ENCODE peak calls at places on chromosomes 16 and 17, in ten cellular contexts. M is activated T-cell treated with anti-CD3 and anti-CD28 coated beads, Interleukin-2, amount 50 U/mL, for 48 hours; V is head of caudate nucleus; I is KBM-7; L is BJ; J is memory B cell; N is A549; D is NCI-H774; H is psoas muscle; P is caudate nucleus. S is an unnamed sample.

GRCh38 chr17:17808706-17809432 is 27.9 kb downstream of the SREBF1 start:
- DNase-seq in M (peak; percentile 51), V (no peak), I (peak; percentile 31), L (no peak), J (no peak), N (peak; percentile 64), D (no peak), H (no peak), P (no peak), S (no peak)

GRCh38 chr16:56332464-56333079 is 92.8 kb downstream of the AMFR start:
- DNase-seq in M (no peak), V (peak; percentile 81), I (no peak), L (no peak), J (no peak), N (peak; percentile 86), D (no peak), H (peak; percentile 76), P (no peak), S (no peak)

GRCh38 chr16:4212207-4212933 is 29.5 kb downstream of the SRL start:
- DNase-seq in M (no peak), V (no peak), I (no peak), L (no peak), J (no peak), N (no peak), D (no peak), H (peak; percentile 87), P (no peak), S (no peak)

GRCh38 chr17:77564278-77564920 is 394.1 kb upstream of the TNRC6C start:
- DNase-seq in M (no peak), V (no peak), I (no peak), L (no peak), J (no peak), N (no peak), D (no peak), H (no peak), P (no peak), S (no peak)

GRCh38 chr16:4350365-4350786 is 745 bp downstream of the PAM16 start:
- DNase-seq in M (no peak), V (no peak), I (peak; percentile 52), L (no peak), J (no peak), N (no peak), D (no peak), H (no peak), P (no peak), S (no peak)

GRCh38 chr16:52742608-52743007 is 195.7 kb upstream of the TOX3 start:
- DNase-seq in M (no peak), V (no peak), I (no peak), L (no peak), J (no peak), N (no peak), D (no peak), H (no peak), P (no peak), S (no peak)

GRCh38 chr16:56382901-56383355 is 42.4 kb downstream of the AMFR start:
- DNase-seq in M (no peak), V (no peak), I (no peak), L (no peak), J (no peak), N (peak; percentile 65), D (no peak), H (no peak), P (no peak), S (peak; percentile 66)

GRCh38 chr16:90040152-90041023 is 21.1 kb upstream of the DBNDD1 start:
- DNase-seq in M (no peak), V (no peak), I (no peak), L (no peak), J (no peak), N (no peak), D (no peak), H (no peak), P (no peak), S (no peak)

GRCh38 chr16:8912793-8913192 is 30.6 kb downstream of the LITAFD start:
- DNase-seq in M (no peak), V (no peak), I (no peak), L (no peak), J (no peak), N (no peak), D (no peak), H (no peak), P (no peak), S (no peak)

GRCh38 chr17:65523411-65523810 is 38.0 kb downstream of the AXIN2 start:
- DNase-seq in M (no peak), V (no peak), I (no peak), L (no peak), J (no peak), N (no peak), D (no peak), H (no peak), P (no peak), S (no peak)

GRCh38 chr16:29678691-29679267 is at the start of gene QPRT:
- DNase-seq in M (no peak), V (peak; percentile 53), I (peak; percentile 73), L (no peak), J (no peak), N (peak; percentile 21), D (no peak), H (no peak), P (no peak), S (no peak)

S was measured in epithelial cell of proximal tubule.